ENCODE peak calls at places on chromosomes 13 and 19, in five cellular contexts. D is H1, Z is mesenchymal stem cell, N is neuronal stem cell, O is trophoblast cell. B is an unnamed sample.

GRCh38 chr13:101903890-101904289 is 451.4 kb downstream of the ITGBL1 start:
- DNase-seq in D (no peak), Z (no peak), N (no peak), O (no peak), B (no peak)

GRCh38 chr19:5445667-5446066 is 9.6 kb upstream of the ZNRF4 start:
- DNase-seq in D (no peak), Z (no peak), N (no peak), O (no peak), B (no peak)

GRCh38 chr19:49881186-49881585 is 3.7 kb downstream of the TBC1D17 start:
- DNase-seq in D (no peak), Z (no peak), N (no peak), O (no peak), B (no peak)

GRCh38 chr13:68190826-68191225 is 960.7 kb upstream of the PCDH9 start:
- DNase-seq in D (no peak), Z (peak), N (no peak), O (peak), B (no peak)

GRCh38 chr13:27578121-27579030 is 42.0 kb downstream of the LNX2 start:
- DNase-seq in D (no peak), Z (peak), N (no peak), O (peak), B (no peak)

GRCh38 chr19:15285896-15286591 is 46.3 kb downstream of the BRD4 start:
- DNase-seq in D (no peak), Z (no peak), N (no peak), O (no peak), B (no peak)

GRCh38 chr13:45882626-45883025 is 31.1 kb upstream of the SIAH3 start:
- DNase-seq in D (peak), Z (no peak), N (peak), O (no peak), B (peak)

GRCh38 chr19:44891016-44891882 is at the start of gene TOMM40:
- DNase-seq in D (no peak), Z (peak), N (no peak), O (no peak), B (no peak)

GRCh38 chr13:71863249-71863648 is 3.8 kb downstream of the DACH1 start:
- DNase-seq in D (no peak), Z (no peak), N (no peak), O (no peak), B (no peak)

GRCh38 chr19:41537789-41538188 is 38.2 kb upstream of the CEACAM21 start:
- DNase-seq in D (no peak), Z (peak), N (no peak), O (no peak), B (no peak)

GRCh38 chr19:801030-801860 is 4.0 kb downstream of the PTBP1 start:
- DNase-seq in D (no peak), Z (no peak), N (no peak), O (no peak), B (no peak)

GRCh38 chr19:434152-434960 is 25.4 kb upstream of the C2CD4C start:
- DNase-seq in D (no peak), Z (no peak), N (no peak), O (no peak), B (no peak)

GRCh38 chr13:35470671-35471465 is 5.6 kb downstream of the MAB21L1 start:
- DNase-seq in D (no peak), Z (peak), N (peak), O (no peak), B (peak)

GRCh38 chr19:47306303-47306702 is 3.4 kb upstream of the C5AR1 start:
- DNase-seq in D (no peak), Z (no peak), N (no peak), O (no peak), B (no peak)

GRCh38 chr13:54301085-54301484 is 1272.5 kb downstream of the OLFM4 start:
- DNase-seq in D (no peak), Z (no peak), N (no peak), O (no peak), B (no peak)

GRCh38 chr19:8610041-8610927 is at the start of gene ADAMTS10:
- DNase-seq in D (no peak), Z (no peak), N (no peak), O (no peak), B (peak)

GRCh38 chr13:59745395-59745788 is 418.3 kb downstream of the DIAPH3 start:
- DNase-seq in D (no peak), Z (peak), N (no peak), O (no peak), B (no peak)

GRCh38 chr19:30882411-30883005 is 466.7 kb downstream of the TSHZ3 start:
- DNase-seq in D (no peak), Z (no peak), N (no peak), O (no peak), B (peak)

GRCh38 chr19:51460164-51460992 is 2.1 kb upstream of the SIGLEC8 start:
- DNase-seq in D (no peak), Z (no peak), N (no peak), O (no peak), B (peak)

GRCh38 chr13:52195052-52195837 is 35.8 kb upstream of the NEK3 start:
- DNase-seq in D (peak), Z (peak), N (no peak), O (peak), B (peak)

GRCh38 chr19:41922220-41922576 is 6.1 kb downstream of the ERFL start:
- DNase-seq in D (no peak), Z (no peak), N (no peak), O (no peak), B (no peak)

GRCh38 chr19:5588441-5588840 is 20.7 kb upstream of the TINCR start:
- DNase-seq in D (no peak), Z (no peak), N (no peak), O (no peak), B (no peak)

GRCh38 chr19:8446055-8446709 is 1.4 kb downstream of the HNRNPM start:
- DNase-seq in D (no peak), Z (peak), N (no peak), O (no peak), B (no peak)

GRCh38 chr19:45046355-45046754 is 7.5 kb downstream of the CLASRP start:
- DNase-seq in D (no peak), Z (no peak), N (no peak), O (no peak), B (no peak)

GRCh38 chr19:56837004-56837403 is 3.5 kb downstream of the PEG3 start:
- DNase-seq in D (no peak), Z (no peak), N (no peak), O (peak), B (no peak)

GRCh38 chr19:51183629-51184028 is 41.3 kb upstream of the CD33 start:
- DNase-seq in D (no peak), Z (no peak), N (no peak), O (no peak), B (no peak)

GRCh38 chr19:21824679-21825078 is 11.3 kb downstream of the ZNF43 start:
- DNase-seq in D (no peak), Z (no peak), N (no peak), O (no peak), B (no peak)

GRCh38 chr13:46035066-46035465 is 17.5 kb downstream of the ZC3H13 start:
- DNase-seq in D (no peak), Z (no peak), N (no peak), O (no peak), B (no peak)

GRCh38 chr19:51327066-51327985 is 14.6 kb downstream of the VSIG10L start:
- DNase-seq in D (peak), Z (peak), N (peak), O (no peak), B (peak)

GRCh38 chr13:20049558-20050473 is 91.3 kb downstream of the ZMYM2 start:
- DNase-seq in D (no peak), Z (no peak), N (no peak), O (peak), B (no peak)

GRCh38 chr13:36850790-36851438 is 31.9 kb downstream of the RFXAP start:
- DNase-seq in D (no peak), Z (no peak), N (no peak), O (no peak), B (peak)

GRCh38 chr13:39129253-39129652 is 91.0 kb downstream of the NHLRC3 start:
- DNase-seq in D (no peak), Z (no peak), N (no peak), O (no peak), B (no peak)

GRCh38 chr13:99377641-99378040 is 70.4 kb upstream of the GPR183 start:
- DNase-seq in D (no peak), Z (no peak), N (no peak), O (no peak), B (peak)

GRCh38 chr19:55340144-55340783 is 588 bp downstream of the KMT5C start:
- DNase-seq in D (no peak), Z (no peak), N (no peak), O (no peak), B (peak)

GRCh38 chr19:55341191-55342043 is 1.7 kb downstream of the KMT5C start:
- DNase-seq in D (no peak), Z (peak), N (peak), O (peak), B (peak)

GRCh38 chr19:55342044-55342531 is 2.4 kb downstream of the KMT5C start:
- DNase-seq in D (no peak), Z (no peak), N (no peak), O (no peak), B (peak)

GRCh38 chr19:55339225-55340143 is at the start of gene KMT5C:
- DNase-seq in D (peak), Z (peak), N (peak), O (peak), B (peak)

DNA sequence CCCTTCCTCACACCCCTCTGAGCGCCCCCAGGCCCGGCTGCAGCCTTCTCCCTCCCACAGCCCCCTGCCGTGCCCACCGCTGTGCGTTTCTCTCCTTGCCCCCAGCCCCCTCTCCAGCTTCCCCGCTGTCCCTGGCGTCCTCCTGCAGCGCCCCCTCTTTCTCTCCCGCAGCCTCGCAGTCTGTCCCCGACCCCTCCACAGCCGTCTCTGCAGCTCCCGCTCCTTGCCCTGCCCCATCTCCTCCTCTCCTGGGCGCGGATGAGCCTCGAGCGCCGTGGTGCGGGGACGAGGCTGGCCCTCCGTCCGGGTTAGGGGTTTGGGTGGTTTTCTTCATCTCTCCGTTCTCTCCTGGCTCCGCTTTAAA is 1.1 kb downstream of the KMT5C start:
- DNase-seq in D (no peak), Z (peak), N (no peak), O (no peak), B (peak)
- H2BK12ac ChIP-seq in D (no peak), Z (no peak), N (no peak), O (peak), B (no peak)

GRCh38 chr13:50123002-50123401 is 107.8 kb downstream of the KCNRG start:
- DNase-seq in D (no peak), Z (no peak), N (no peak), O (no peak), B (no peak)

GRCh38 chr13:50123515-50123861 is 108.2 kb downstream of the KCNRG start:
- DNase-seq in D (no peak), Z (no peak), N (no peak), O (no peak), B (no peak)

GRCh38 chr13:50124536-50125305 is 109.5 kb downstream of the KCNRG start:
- DNase-seq in D (no peak), Z (peak), N (peak), O (peak), B (peak)

GRCh38 chr13:50125306-50125555 is 110.0 kb downstream of the KCNRG start:
- DNase-seq in D (no peak), Z (no peak), N (no peak), O (no peak), B (no peak)

GRCh38 chr13:50123862-50124535 is 108.8 kb downstream of the KCNRG start:
- DNase-seq in D (peak), Z (peak), N (peak), O (peak), B (peak)
- H4K8ac ChIP-seq in D (peak), Z (peak), N (no peak), O (peak), B (no peak)

GRCh38 chr19:19602713-19603320 is 15.7 kb downstream of the PBX4 start:
- DNase-seq in D (no peak), Z (no peak), N (no peak), O (no peak), B (no peak)

GRCh38 chr19:19600793-19601346 is 17.6 kb downstream of the PBX4 start:
- DNase-seq in D (no peak), Z (no peak), N (no peak), O (no peak), B (no peak)

GRCh38 chr19:19599190-19599535 is 19.3 kb downstream of the PBX4 start:
- DNase-seq in D (no peak), Z (no peak), N (no peak), O (no peak), B (no peak)

GRCh38 chr19:19606021-19606420 is 12.5 kb downstream of the PBX4 start:
- DNase-seq in D (no peak), Z (no peak), N (no peak), O (peak), B (no peak)

GRCh38 chr19:19602136-19602712 is 16.3 kb downstream of the PBX4 start:
- DNase-seq in D (no peak), Z (no peak), N (no peak), O (no peak), B (no peak)
- H2BK12ac ChIP-seq in D (peak), Z (no peak), N (no peak), O (no peak), B (no peak)

DNA sequence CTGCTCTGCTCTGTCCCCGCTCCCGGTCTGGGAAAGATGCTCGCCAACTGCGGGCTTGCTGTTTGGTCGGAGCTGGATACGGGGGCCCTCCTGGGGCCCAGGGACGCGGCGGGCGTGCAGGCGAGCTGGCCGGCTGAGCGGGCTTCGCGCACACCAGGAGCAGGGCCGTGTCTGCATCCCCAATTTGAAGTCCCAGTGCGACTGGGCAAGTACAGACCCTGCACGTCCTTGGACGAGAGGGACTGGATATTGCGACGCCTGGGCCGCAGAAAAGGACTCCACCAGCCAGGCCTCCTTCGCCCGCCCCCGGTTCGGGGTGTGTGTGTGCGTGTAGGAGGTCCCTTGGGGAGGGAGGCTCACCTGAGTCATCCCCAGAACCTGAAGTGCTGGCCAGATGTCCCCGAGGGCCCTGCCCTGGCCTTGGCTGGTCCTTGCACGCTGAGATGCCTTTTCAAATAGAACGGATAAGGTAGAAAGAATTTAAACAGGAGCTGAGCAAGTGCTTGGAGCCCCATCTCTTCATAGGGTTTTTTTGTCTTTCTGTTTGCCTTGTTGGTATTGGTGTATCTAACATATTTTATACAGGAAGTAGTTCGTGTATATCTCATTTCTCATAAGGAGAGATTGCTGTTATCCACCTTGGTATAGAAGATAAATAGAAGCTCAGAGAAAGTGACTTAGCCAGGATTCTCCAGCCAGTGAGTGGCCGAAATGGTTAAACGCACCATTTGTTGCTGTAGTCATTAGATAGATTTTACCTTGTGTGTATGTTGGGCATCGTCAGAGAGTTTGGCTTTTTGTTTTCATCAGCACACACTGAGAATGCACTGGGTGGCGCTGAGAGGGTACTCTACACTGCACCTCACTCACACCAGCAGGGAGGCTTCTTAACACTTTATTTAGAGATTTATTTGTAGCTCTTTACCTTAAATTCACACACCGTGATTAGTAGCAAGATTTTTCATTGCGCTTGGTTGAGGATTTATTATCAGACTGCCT is 1.1 kb downstream of the NAXD start:
- DNase-seq in D (no peak), Z (peak), N (peak), O (peak), B (no peak)
- H4K8ac ChIP-seq in D (peak), Z (peak), N (no peak), O (peak), B (no peak)

DNA sequence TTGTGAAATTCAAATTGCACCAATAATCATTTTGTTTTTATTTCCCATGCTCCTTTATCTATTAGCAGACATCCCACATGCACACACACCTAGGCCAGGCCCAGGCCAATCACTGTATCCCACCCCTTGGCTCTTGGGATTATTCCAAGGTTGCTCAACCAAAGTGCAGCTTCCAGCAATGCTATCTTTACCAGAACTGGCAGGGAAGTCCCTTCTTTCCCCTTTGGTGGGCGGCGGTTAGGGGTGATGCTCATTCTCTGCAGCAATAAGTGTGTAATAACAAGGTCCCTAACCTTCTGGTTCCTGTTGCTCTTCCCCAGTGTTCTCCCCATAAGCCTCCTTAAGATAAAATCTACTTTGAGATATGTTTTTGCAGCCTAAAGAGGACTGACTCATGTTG is 18.3 kb upstream of the KCTD12 start:
- DNase-seq in D (no peak), Z (no peak), N (no peak), O (no peak), B (no peak)
- H2BK12ac ChIP-seq in D (no peak), Z (no peak), N (no peak), O (peak), B (no peak)

DNA sequence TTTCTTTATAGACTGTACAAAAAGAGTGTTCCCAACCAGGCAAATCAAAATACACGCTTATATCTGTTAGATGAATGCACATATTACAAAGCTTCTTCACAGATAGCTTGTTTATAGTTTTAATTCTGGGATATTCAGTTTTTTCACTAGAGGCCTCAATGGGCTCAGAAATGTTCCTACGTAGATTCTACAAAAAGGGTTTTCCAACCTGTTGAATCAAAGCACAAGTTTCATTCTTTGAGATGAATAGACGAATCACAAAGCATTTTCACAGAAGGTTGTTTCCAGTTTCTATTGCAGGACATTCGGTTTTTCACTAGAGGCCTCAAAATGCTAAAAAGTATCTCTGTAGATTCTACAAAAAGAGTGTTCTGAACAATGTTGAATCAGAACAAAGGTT is 1490.3 kb downstream of the UQCRFS1 start:
- DNase-seq in D (no peak), Z (no peak), N (no peak), O (no peak), B (no peak)
- H4K8ac ChIP-seq in D (no peak), Z (no peak), N (no peak), O (no peak), B (no peak)

GRCh38 chr13:113912596-113912995 is 48.7 kb upstream of the GAS6 start:
- DNase-seq in D (no peak), Z (no peak), N (no peak), O (no peak), B (no peak)
- H2BK12ac ChIP-seq in D (no peak), Z (no peak), N (no peak), O (no peak), B (no peak)

GRCh38 chr19:38647368-38647965 is at the start of gene ACTN4:
- DNase-seq in D (peak), Z (peak), N (peak), O (peak), B (peak)
- H4K8ac ChIP-seq in D (peak), Z (peak), N (peak), O (peak), B (no peak)

GRCh38 chr13:23928985-23929384 is 31.7 kb upstream of the C1QTNF9B start:
- DNase-seq in D (no peak), Z (peak), N (no peak), O (peak), B (no peak)

DNA sequence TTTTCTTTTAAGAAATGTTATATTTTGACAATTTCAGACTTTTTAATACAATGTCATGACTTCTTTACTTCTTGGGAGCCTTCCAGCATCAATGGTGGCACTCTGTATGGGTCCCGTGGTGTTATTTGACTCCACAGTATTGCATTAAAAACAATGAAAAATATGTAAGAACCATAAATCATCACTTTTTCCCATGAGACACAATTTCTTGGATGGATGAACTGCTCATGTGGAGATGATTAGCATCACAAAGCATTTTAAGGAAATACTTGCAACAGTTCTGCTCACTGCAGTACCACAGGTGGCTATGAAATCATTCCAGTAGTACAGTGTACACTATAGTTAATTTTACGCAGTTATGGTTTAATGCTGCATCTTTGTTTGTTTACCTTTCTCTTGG is 37.2 kb upstream of the C1QTNF9B start:
- DNase-seq in D (no peak), Z (no peak), N (no peak), O (no peak), B (no peak)
- H2BK12ac ChIP-seq in D (no peak), Z (no peak), N (no peak), O (no peak), B (no peak)

B was measured in H9.